ENCODE peak calls at places on chromosomes 1 and 21, in five cellular contexts. One of them, this sample, is unnamed.

GRCh38 chr1:13583592-13583963 is at the start of gene PDPN:
- DNase-seq in stomach: no peak
- DNase-seq in adrenal gland: no peak
- DNase-seq in CD8-positive, alpha-beta T cell: no peak
- DNase-seq in upper lobe of left lung: peak; percentile 42
- DNase-seq in this sample: no peak

GRCh38 chr1:153192697-153193096 is 10.5 kb upstream of the LELP1 start:
- DNase-seq in stomach: peak; percentile 29
- DNase-seq in adrenal gland: no peak
- DNase-seq in CD8-positive, alpha-beta T cell: no peak
- DNase-seq in upper lobe of left lung: no peak
- DNase-seq in this sample: no peak

GRCh38 chr1:143698016-143698415 is 273.8 kb downstream of the FAM72C start:
- DNase-seq in stomach: peak; percentile 36
- DNase-seq in adrenal gland: peak; percentile 44
- DNase-seq in CD8-positive, alpha-beta T cell: no peak
- DNase-seq in upper lobe of left lung: peak; percentile 21
- DNase-seq in this sample: peak; percentile 74

GRCh38 chr1:179166663-179167417 is 62.6 kb downstream of the ABL2 start:
- DNase-seq in stomach: no peak
- DNase-seq in adrenal gland: no peak
- DNase-seq in CD8-positive, alpha-beta T cell: no peak
- DNase-seq in upper lobe of left lung: no peak
- DNase-seq in this sample: no peak

GRCh38 chr1:14739433-14739832 is 140.9 kb downstream of the KAZN start:
- DNase-seq in stomach: no peak
- DNase-seq in adrenal gland: no peak
- DNase-seq in CD8-positive, alpha-beta T cell: no peak
- DNase-seq in upper lobe of left lung: no peak
- DNase-seq in this sample: no peak

GRCh38 chr1:161921990-161922389 is 101.7 kb downstream of the OLFML2B start:
- DNase-seq in stomach: no peak
- DNase-seq in adrenal gland: no peak
- DNase-seq in CD8-positive, alpha-beta T cell: no peak
- DNase-seq in upper lobe of left lung: no peak
- DNase-seq in this sample: no peak

GRCh38 chr1:4551706-4552105 is 102.7 kb upstream of the AJAP1 start:
- DNase-seq in stomach: no peak
- DNase-seq in adrenal gland: no peak
- DNase-seq in CD8-positive, alpha-beta T cell: no peak
- DNase-seq in upper lobe of left lung: no peak
- DNase-seq in this sample: no peak

GRCh38 chr1:157047064-157047410 is 1.5 kb upstream of the ARHGEF11 start:
- DNase-seq in stomach: no peak
- DNase-seq in adrenal gland: no peak
- DNase-seq in CD8-positive, alpha-beta T cell: no peak
- DNase-seq in upper lobe of left lung: no peak
- DNase-seq in this sample: no peak

GRCh38 chr1:232196042-232196441 is 433.9 kb downstream of the SIPA1L2 start:
- DNase-seq in stomach: no peak
- DNase-seq in adrenal gland: no peak
- DNase-seq in CD8-positive, alpha-beta T cell: no peak
- DNase-seq in upper lobe of left lung: no peak
- DNase-seq in this sample: no peak

GRCh38 chr21:44758781-44759627 is 42.6 kb downstream of the UBE2G2 start:
- DNase-seq in stomach: peak; percentile 17
- DNase-seq in adrenal gland: no peak
- DNase-seq in CD8-positive, alpha-beta T cell: no peak
- DNase-seq in upper lobe of left lung: no peak
- DNase-seq in this sample: no peak

GRCh38 chr1:94947453-94947852 is 20.5 kb upstream of the CNN3 start:
- DNase-seq in stomach: no peak
- DNase-seq in adrenal gland: no peak
- DNase-seq in CD8-positive, alpha-beta T cell: no peak
- DNase-seq in upper lobe of left lung: no peak
- DNase-seq in this sample: no peak

GRCh38 chr1:3070304-3070653 is 1.3 kb downstream of the PRDM16 start:
- DNase-seq in stomach: no peak
- DNase-seq in adrenal gland: no peak
- DNase-seq in CD8-positive, alpha-beta T cell: no peak
- DNase-seq in upper lobe of left lung: no peak
- DNase-seq in this sample: no peak
- H3K4me3 ChIP-seq in stomach: peak overlapping the region; percentile 88
- H3K4me3 ChIP-seq in adrenal gland: no peak overlapping the region
- H3K4me3 ChIP-seq in CD8-positive, alpha-beta T cell: no peak overlapping the region
- H3K4me3 ChIP-seq in upper lobe of left lung: peak overlapping the region; percentile 74
- H3K4me3 ChIP-seq in this sample: no peak overlapping the region

DNA sequence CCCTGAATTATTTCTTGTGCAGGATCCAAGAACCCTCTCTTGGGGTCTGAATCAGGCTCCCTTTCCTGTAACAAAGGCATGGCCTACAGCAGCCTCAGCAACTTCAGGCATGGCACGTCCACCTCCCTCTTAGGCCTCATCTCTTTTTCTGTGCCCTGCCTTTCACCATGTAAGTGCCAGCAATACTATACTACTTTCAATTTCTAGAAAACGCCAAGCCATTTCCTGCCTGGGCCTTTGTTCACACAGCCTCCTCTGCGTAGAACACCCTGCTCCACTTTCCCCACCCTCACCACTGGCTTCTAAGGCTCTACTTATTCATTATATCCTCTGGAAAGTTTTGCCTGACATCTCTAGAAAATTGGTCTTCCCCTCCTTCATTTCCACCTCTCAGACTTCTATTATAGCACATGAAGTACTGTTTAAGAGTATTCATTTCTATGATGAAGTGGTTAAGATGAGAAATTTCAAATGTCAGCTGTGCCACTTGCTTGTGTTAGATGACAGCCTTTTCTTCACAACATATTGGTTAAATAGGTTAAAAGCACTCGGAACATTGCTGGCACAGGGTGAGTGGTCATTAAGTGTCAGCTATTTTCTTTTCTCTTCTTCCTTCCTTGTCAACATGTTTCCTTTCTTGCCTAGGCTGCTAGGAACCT is 41.6 kb upstream of the VWA5B1 start:
- DNase-seq in stomach: no peak
- DNase-seq in adrenal gland: no peak
- DNase-seq in CD8-positive, alpha-beta T cell: peak; percentile 24
- DNase-seq in upper lobe of left lung: no peak
- DNase-seq in this sample: no peak
- H3K4me3 ChIP-seq in stomach: no peak overlapping the region
- H3K4me3 ChIP-seq in adrenal gland: no peak overlapping the region
- H3K4me3 ChIP-seq in CD8-positive, alpha-beta T cell: no peak overlapping the region
- H3K4me3 ChIP-seq in upper lobe of left lung: no peak overlapping the region
- H3K4me3 ChIP-seq in this sample: no peak overlapping the region

DNA sequence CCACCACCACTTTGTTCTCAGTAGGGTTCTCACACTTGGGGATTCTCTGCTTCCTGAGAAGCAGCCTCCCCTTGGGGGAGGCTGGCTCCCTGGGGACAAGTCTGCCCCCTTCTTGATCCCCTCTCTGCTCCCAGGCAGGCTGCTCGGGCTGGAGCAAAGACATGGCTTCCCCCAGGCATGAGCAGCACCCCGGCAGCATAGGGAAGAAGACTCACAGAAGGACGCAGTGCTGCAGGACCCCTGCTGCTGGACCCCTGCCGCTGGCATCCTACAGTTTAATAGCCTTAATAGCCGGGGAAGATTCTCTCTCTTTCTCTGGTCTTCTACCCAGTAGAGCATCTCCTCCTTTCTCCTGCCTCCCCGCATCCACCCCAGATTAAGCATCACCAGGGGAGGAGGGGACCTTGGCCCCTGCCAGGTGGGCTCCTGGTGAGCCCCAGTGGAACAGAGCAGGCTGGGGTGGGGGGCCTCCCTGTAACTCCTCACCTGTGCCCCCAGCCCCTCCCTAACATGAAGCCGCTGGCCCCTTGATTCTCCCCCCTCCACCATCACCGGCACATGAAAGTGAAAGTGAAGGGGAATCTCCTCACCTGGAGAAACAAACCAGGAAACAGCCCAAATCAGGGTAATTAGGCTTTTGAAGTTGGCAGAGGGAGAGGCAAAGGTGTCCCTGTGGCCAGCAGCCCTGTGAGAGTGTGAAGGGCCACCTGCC is 2.5 kb downstream of the WNT3A start:
- DNase-seq in stomach: peak; percentile 3
- DNase-seq in adrenal gland: no peak
- DNase-seq in CD8-positive, alpha-beta T cell: no peak
- DNase-seq in upper lobe of left lung: no peak
- DNase-seq in this sample: no peak
- H3K4me3 ChIP-seq in stomach: no peak overlapping the region
- H3K4me3 ChIP-seq in adrenal gland: no peak overlapping the region
- H3K4me3 ChIP-seq in CD8-positive, alpha-beta T cell: no peak overlapping the region
- H3K4me3 ChIP-seq in upper lobe of left lung: no peak overlapping the region
- H3K4me3 ChIP-seq in this sample: no peak overlapping the region

DNA sequence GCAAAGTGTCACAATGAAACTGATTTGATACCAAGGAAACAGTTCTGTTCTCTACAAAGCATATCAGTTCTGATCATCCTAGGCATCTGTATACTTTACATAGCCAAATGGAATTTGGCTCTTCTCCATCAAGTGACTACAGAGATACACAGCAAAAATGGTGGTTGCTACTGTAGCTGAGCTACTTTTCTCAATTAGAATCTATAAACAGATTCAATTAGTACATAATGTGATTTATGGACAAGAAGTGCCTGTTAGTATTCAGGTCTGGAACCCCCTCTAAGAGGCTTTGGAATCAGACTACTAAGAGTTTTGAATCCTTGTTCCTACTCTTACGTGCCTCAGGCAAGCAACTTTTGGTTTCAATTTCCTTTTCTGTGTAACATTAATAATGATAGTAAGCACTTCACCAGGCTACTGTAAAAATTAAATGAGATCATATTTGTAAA is 25.5 kb downstream of the C21orf91 start:
- DNase-seq in stomach: no peak
- DNase-seq in adrenal gland: no peak
- DNase-seq in CD8-positive, alpha-beta T cell: no peak
- DNase-seq in upper lobe of left lung: no peak
- DNase-seq in this sample: peak; percentile 33
- H3K4me3 ChIP-seq in stomach: peak overlapping the region; percentile 34
- H3K4me3 ChIP-seq in adrenal gland: no peak overlapping the region
- H3K4me3 ChIP-seq in CD8-positive, alpha-beta T cell: peak overlapping the region; percentile 31
- H3K4me3 ChIP-seq in upper lobe of left lung: peak overlapping the region; percentile 26
- H3K4me3 ChIP-seq in this sample: peak overlapping the region; percentile 32

GRCh38 chr1:207965602-207966387 is 54.9 kb upstream of the CD34 start:
- DNase-seq in stomach: no peak
- DNase-seq in adrenal gland: peak; percentile 75
- DNase-seq in CD8-positive, alpha-beta T cell: no peak
- DNase-seq in upper lobe of left lung: no peak
- DNase-seq in this sample: no peak

GRCh38 chr1:207962716-207963428 is 51.9 kb upstream of the CD34 start:
- DNase-seq in stomach: peak; percentile 76
- DNase-seq in adrenal gland: peak; percentile 66
- DNase-seq in CD8-positive, alpha-beta T cell: no peak
- DNase-seq in upper lobe of left lung: peak; percentile 42
- DNase-seq in this sample: peak; percentile 57

GRCh38 chr1:207963429-207964194 is 52.7 kb upstream of the CD34 start:
- DNase-seq in stomach: peak; percentile 97
- DNase-seq in adrenal gland: peak; percentile 96
- DNase-seq in CD8-positive, alpha-beta T cell: peak; percentile 72
- DNase-seq in upper lobe of left lung: peak; percentile 94
- DNase-seq in this sample: peak; percentile 93

GRCh38 chr1:207966521-207966920 is 55.6 kb upstream of the CD34 start:
- DNase-seq in stomach: no peak
- DNase-seq in adrenal gland: no peak
- DNase-seq in CD8-positive, alpha-beta T cell: no peak
- DNase-seq in upper lobe of left lung: no peak
- DNase-seq in this sample: no peak

DNA sequence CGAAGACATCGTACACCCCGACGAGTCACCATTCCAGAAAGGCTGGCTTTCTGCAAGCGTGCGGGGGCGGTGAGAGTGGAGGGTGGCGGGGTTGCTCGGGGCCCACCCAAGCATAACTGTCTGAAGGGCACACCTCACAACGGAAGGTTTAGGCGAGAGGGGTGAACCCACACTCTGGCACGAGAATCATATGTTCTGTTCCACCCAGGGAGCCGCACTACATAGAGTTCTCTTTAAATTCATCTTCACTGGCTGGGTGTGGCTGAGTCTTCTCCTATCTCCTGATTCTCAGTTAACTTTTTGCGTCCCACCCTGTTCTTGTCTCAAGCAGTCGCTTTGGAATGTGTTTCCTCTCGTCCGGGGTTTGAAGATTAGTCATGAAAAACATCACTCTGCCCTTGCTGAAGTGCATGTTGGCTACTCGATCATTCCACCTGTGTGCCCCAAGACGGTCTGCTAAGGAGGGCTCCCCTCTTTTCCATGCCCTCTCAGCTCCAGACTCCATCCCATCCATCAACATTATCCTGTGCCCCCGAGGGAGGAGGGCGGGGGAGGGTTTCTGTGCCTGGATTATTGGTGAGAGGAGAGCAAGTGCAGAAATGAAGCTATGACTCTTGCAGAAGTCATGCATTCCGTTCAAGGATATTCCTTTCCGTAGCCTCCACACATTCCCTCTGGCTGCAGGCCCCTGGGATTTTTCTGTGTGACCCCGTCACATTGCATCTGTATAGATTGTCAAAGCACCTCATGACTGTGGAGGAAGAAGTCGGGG is 53.5 kb upstream of the CD34 start:
- DNase-seq in stomach: no peak
- DNase-seq in adrenal gland: no peak
- DNase-seq in CD8-positive, alpha-beta T cell: no peak
- DNase-seq in upper lobe of left lung: no peak
- DNase-seq in this sample: no peak
- H3K4me3 ChIP-seq in stomach: peak overlapping the region; percentile 62
- H3K4me3 ChIP-seq in adrenal gland: no peak overlapping the region
- H3K4me3 ChIP-seq in CD8-positive, alpha-beta T cell: no peak overlapping the region
- H3K4me3 ChIP-seq in upper lobe of left lung: peak overlapping the region; percentile 78
- H3K4me3 ChIP-seq in this sample: no peak overlapping the region

GRCh38 chr1:182962554-182963115 is 9.7 kb upstream of the SHCBP1L start:
- DNase-seq in stomach: peak; percentile 78
- DNase-seq in adrenal gland: peak; percentile 80
- DNase-seq in CD8-positive, alpha-beta T cell: no peak
- DNase-seq in upper lobe of left lung: peak; percentile 73
- DNase-seq in this sample: peak; percentile 78

GRCh38 chr1:182968151-182968741 is 15.3 kb upstream of the SHCBP1L start:
- DNase-seq in stomach: no peak
- DNase-seq in adrenal gland: no peak
- DNase-seq in CD8-positive, alpha-beta T cell: no peak
- DNase-seq in upper lobe of left lung: no peak
- DNase-seq in this sample: no peak

GRCh38 chr1:182968846-182969734 is 16.1 kb upstream of the SHCBP1L start:
- DNase-seq in stomach: no peak
- DNase-seq in adrenal gland: no peak
- DNase-seq in CD8-positive, alpha-beta T cell: no peak
- DNase-seq in upper lobe of left lung: no peak
- DNase-seq in this sample: no peak

GRCh38 chr1:182965861-182966260 is 12.9 kb upstream of the SHCBP1L start:
- DNase-seq in stomach: no peak
- DNase-seq in adrenal gland: no peak
- DNase-seq in CD8-positive, alpha-beta T cell: no peak
- DNase-seq in upper lobe of left lung: no peak
- DNase-seq in this sample: no peak

GRCh38 chr1:182965096-182965495 is 12.1 kb upstream of the SHCBP1L start:
- DNase-seq in stomach: no peak
- DNase-seq in adrenal gland: no peak
- DNase-seq in CD8-positive, alpha-beta T cell: no peak
- DNase-seq in upper lobe of left lung: no peak
- DNase-seq in this sample: no peak
- H3K4me3 ChIP-seq in stomach: no peak overlapping the region
- H3K4me3 ChIP-seq in adrenal gland: no peak overlapping the region
- H3K4me3 ChIP-seq in CD8-positive, alpha-beta T cell: no peak overlapping the region
- H3K4me3 ChIP-seq in upper lobe of left lung: no peak overlapping the region
- H3K4me3 ChIP-seq in this sample: no peak overlapping the region

This sample was measured in BE2C.